ENCODE peak calls at places on chromosomes 11 and 22, in eight cellular contexts. One of them, this sample, is unnamed.

GRCh38 chr11:64863381-64864060 is 14.9 kb downstream of the EHD1 start:
- DNase-seq in A549: no peak
- DNase-seq in OCI-LY7: no peak
- DNase-seq in GM10248: no peak
- DNase-seq in colonic mucosa: no peak
- DNase-seq in ascending aorta: no peak
- DNase-seq in IMR-90: no peak
- DNase-seq in RWPE2: no peak
- DNase-seq in this sample: no peak

GRCh38 chr22:38180841-38181452 is 683 bp downstream of the PLA2G6 start:
- DNase-seq in A549: no peak
- DNase-seq in OCI-LY7: peak
- DNase-seq in GM10248: no peak
- DNase-seq in colonic mucosa: peak
- DNase-seq in ascending aorta: no peak
- DNase-seq in IMR-90: no peak
- DNase-seq in RWPE2: no peak
- DNase-seq in this sample: no peak

GRCh38 chr11:65857500-65858353 is at the start of gene CFL1:
- DNase-seq in A549: peak
- DNase-seq in OCI-LY7: peak
- DNase-seq in GM10248: peak
- DNase-seq in colonic mucosa: peak
- DNase-seq in ascending aorta: peak
- DNase-seq in IMR-90: peak
- DNase-seq in RWPE2: peak
- DNase-seq in this sample: peak

GRCh38 chr11:72921028-72921716 is 107.0 kb downstream of the ATG16L2 start:
- DNase-seq in A549: no peak
- DNase-seq in OCI-LY7: no peak
- DNase-seq in GM10248: no peak
- DNase-seq in colonic mucosa: no peak
- DNase-seq in ascending aorta: no peak
- DNase-seq in IMR-90: no peak
- DNase-seq in RWPE2: no peak
- DNase-seq in this sample: no peak

GRCh38 chr22:24146190-24146616 is 35.1 kb upstream of the SUSD2 start:
- DNase-seq in A549: peak
- DNase-seq in OCI-LY7: peak
- DNase-seq in GM10248: peak
- DNase-seq in colonic mucosa: peak
- DNase-seq in ascending aorta: no peak
- DNase-seq in IMR-90: peak
- DNase-seq in RWPE2: no peak
- DNase-seq in this sample: no peak

GRCh38 chr22:24305260-24305692 is 34.6 kb downstream of the SPECC1L start:
- DNase-seq in A549: no peak
- DNase-seq in OCI-LY7: no peak
- DNase-seq in GM10248: no peak
- DNase-seq in colonic mucosa: no peak
- DNase-seq in ascending aorta: no peak
- DNase-seq in IMR-90: peak
- DNase-seq in RWPE2: no peak
- DNase-seq in this sample: no peak

GRCh38 chr11:119506436-119506835 is 83.5 kb upstream of the THY1 start:
- DNase-seq in A549: no peak
- DNase-seq in OCI-LY7: no peak
- DNase-seq in GM10248: no peak
- DNase-seq in colonic mucosa: no peak
- DNase-seq in ascending aorta: no peak
- DNase-seq in IMR-90: no peak
- DNase-seq in RWPE2: no peak
- DNase-seq in this sample: no peak

GRCh38 chr11:30310623-30311022 is 12.3 kb upstream of the ARL14EP start:
- DNase-seq in A549: no peak
- DNase-seq in OCI-LY7: no peak
- DNase-seq in GM10248: peak
- DNase-seq in colonic mucosa: no peak
- DNase-seq in ascending aorta: no peak
- DNase-seq in IMR-90: no peak
- DNase-seq in RWPE2: no peak
- DNase-seq in this sample: no peak

GRCh38 chr11:55719608-55720160 is 53.6 kb upstream of the OR5D13 start:
- DNase-seq in A549: no peak
- DNase-seq in OCI-LY7: no peak
- DNase-seq in GM10248: no peak
- DNase-seq in colonic mucosa: no peak
- DNase-seq in ascending aorta: no peak
- DNase-seq in IMR-90: no peak
- DNase-seq in RWPE2: no peak
- DNase-seq in this sample: no peak

GRCh38 chr11:121487191-121487590 is 34.4 kb upstream of the SORL1-AS1 start:
- DNase-seq in A549: no peak
- DNase-seq in OCI-LY7: no peak
- DNase-seq in GM10248: no peak
- DNase-seq in colonic mucosa: no peak
- DNase-seq in ascending aorta: no peak
- DNase-seq in IMR-90: no peak
- DNase-seq in RWPE2: no peak
- DNase-seq in this sample: no peak

GRCh38 chr11:17563248-17563647 is 16.2 kb downstream of the OTOG start:
- DNase-seq in A549: no peak
- DNase-seq in OCI-LY7: no peak
- DNase-seq in GM10248: no peak
- DNase-seq in colonic mucosa: peak
- DNase-seq in ascending aorta: no peak
- DNase-seq in IMR-90: no peak
- DNase-seq in RWPE2: peak
- DNase-seq in this sample: no peak

GRCh38 chr11:6099577-6099976 is 7.9 kb upstream of the OR56B4 start:
- DNase-seq in A549: no peak
- DNase-seq in OCI-LY7: peak
- DNase-seq in GM10248: no peak
- DNase-seq in colonic mucosa: no peak
- DNase-seq in ascending aorta: no peak
- DNase-seq in IMR-90: no peak
- DNase-seq in RWPE2: no peak
- DNase-seq in this sample: no peak

GRCh38 chr11:6095798-6096197 is 11.7 kb upstream of the OR56B4 start:
- DNase-seq in A549: no peak
- DNase-seq in OCI-LY7: peak
- DNase-seq in GM10248: no peak
- DNase-seq in colonic mucosa: no peak
- DNase-seq in ascending aorta: no peak
- DNase-seq in IMR-90: no peak
- DNase-seq in RWPE2: no peak
- DNase-seq in this sample: no peak

DNA sequence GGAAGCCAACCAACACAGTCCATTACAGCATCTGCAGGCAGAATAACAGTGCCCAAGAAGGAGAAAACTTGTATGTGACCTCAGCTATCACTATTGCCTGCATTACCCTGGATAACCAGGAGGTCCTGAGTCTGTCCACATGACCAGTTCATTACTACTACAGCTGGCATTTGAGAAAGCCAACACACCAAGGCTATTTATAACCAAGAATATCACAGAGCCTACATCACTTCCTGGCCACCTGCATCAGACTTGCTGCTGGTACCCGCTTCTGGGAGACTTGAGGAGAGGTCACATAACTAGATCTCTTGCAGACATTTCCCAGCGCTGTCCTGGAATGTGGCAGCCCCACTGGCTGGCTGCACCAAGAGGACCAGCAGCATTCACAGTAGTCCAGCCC is 11.1 kb upstream of the OR56B4 start:
- DNase-seq in A549: no peak
- DNase-seq in OCI-LY7: peak
- DNase-seq in GM10248: no peak
- DNase-seq in colonic mucosa: no peak
- DNase-seq in ascending aorta: no peak
- DNase-seq in IMR-90: peak
- DNase-seq in RWPE2: no peak
- DNase-seq in this sample: no peak
- TF ChIP-seq CTCF in A549: no peak
- TF ChIP-seq CTCF in OCI-LY7: no peak
- TF ChIP-seq CTCF in GM10248: no peak
- TF ChIP-seq CTCF in colonic mucosa: no peak
- TF ChIP-seq CTCF in ascending aorta: no peak
- TF ChIP-seq CTCF in IMR-90: no peak
- TF ChIP-seq CTCF in RWPE2: no peak
- TF ChIP-seq CTCF in this sample: no peak

GRCh38 chr11:45181595-45182550 is 35.4 kb downstream of the PRDM11 start:
- DNase-seq in A549: no peak
- DNase-seq in OCI-LY7: no peak
- DNase-seq in GM10248: no peak
- DNase-seq in colonic mucosa: no peak
- DNase-seq in ascending aorta: no peak
- DNase-seq in IMR-90: no peak
- DNase-seq in RWPE2: no peak
- DNase-seq in this sample: no peak

GRCh38 chr11:45184640-45185039 is 38.2 kb downstream of the PRDM11 start:
- DNase-seq in A549: no peak
- DNase-seq in OCI-LY7: no peak
- DNase-seq in GM10248: no peak
- DNase-seq in colonic mucosa: no peak
- DNase-seq in ascending aorta: no peak
- DNase-seq in IMR-90: no peak
- DNase-seq in RWPE2: no peak
- DNase-seq in this sample: no peak

GRCh38 chr11:45180888-45181594 is 34.6 kb downstream of the PRDM11 start:
- DNase-seq in A549: peak
- DNase-seq in OCI-LY7: no peak
- DNase-seq in GM10248: no peak
- DNase-seq in colonic mucosa: peak
- DNase-seq in ascending aorta: no peak
- DNase-seq in IMR-90: peak
- DNase-seq in RWPE2: no peak
- DNase-seq in this sample: no peak

GRCh38 chr11:45185228-45185729 is 38.8 kb downstream of the PRDM11 start:
- DNase-seq in A549: no peak
- DNase-seq in OCI-LY7: no peak
- DNase-seq in GM10248: no peak
- DNase-seq in colonic mucosa: no peak
- DNase-seq in ascending aorta: no peak
- DNase-seq in IMR-90: no peak
- DNase-seq in RWPE2: no peak
- DNase-seq in this sample: no peak

GRCh38 chr11:45182902-45183301 is 36.5 kb downstream of the PRDM11 start:
- DNase-seq in A549: peak
- DNase-seq in OCI-LY7: peak
- DNase-seq in GM10248: no peak
- DNase-seq in colonic mucosa: no peak
- DNase-seq in ascending aorta: no peak
- DNase-seq in IMR-90: peak
- DNase-seq in RWPE2: no peak
- DNase-seq in this sample: no peak
- TF ChIP-seq CTCF in A549: peak
- TF ChIP-seq CTCF in OCI-LY7: peak
- TF ChIP-seq CTCF in GM10248: peak
- TF ChIP-seq CTCF in colonic mucosa: peak
- TF ChIP-seq CTCF in ascending aorta: peak
- TF ChIP-seq CTCF in IMR-90: peak
- TF ChIP-seq CTCF in RWPE2: peak
- TF ChIP-seq CTCF in this sample: peak

GRCh38 chr11:102792604-102793003 is 5.4 kb downstream of the MMP1 start:
- DNase-seq in A549: no peak
- DNase-seq in OCI-LY7: no peak
- DNase-seq in GM10248: no peak
- DNase-seq in colonic mucosa: no peak
- DNase-seq in ascending aorta: no peak
- DNase-seq in IMR-90: no peak
- DNase-seq in RWPE2: no peak
- DNase-seq in this sample: no peak

GRCh38 chr11:102791271-102792036 is 6.5 kb downstream of the MMP1 start:
- DNase-seq in A549: no peak
- DNase-seq in OCI-LY7: no peak
- DNase-seq in GM10248: no peak
- DNase-seq in colonic mucosa: no peak
- DNase-seq in ascending aorta: no peak
- DNase-seq in IMR-90: peak
- DNase-seq in RWPE2: no peak
- DNase-seq in this sample: no peak

GRCh38 chr11:102793677-102794290 is 4.2 kb downstream of the MMP1 start:
- DNase-seq in A549: no peak
- DNase-seq in OCI-LY7: no peak
- DNase-seq in GM10248: no peak
- DNase-seq in colonic mucosa: no peak
- DNase-seq in ascending aorta: no peak
- DNase-seq in IMR-90: no peak
- DNase-seq in RWPE2: no peak
- DNase-seq in this sample: peak

GRCh38 chr11:102798012-102798746 is at the start of gene MMP1:
- DNase-seq in A549: no peak
- DNase-seq in OCI-LY7: no peak
- DNase-seq in GM10248: no peak
- DNase-seq in colonic mucosa: no peak
- DNase-seq in ascending aorta: no peak
- DNase-seq in IMR-90: peak
- DNase-seq in RWPE2: no peak
- DNase-seq in this sample: no peak

DNA sequence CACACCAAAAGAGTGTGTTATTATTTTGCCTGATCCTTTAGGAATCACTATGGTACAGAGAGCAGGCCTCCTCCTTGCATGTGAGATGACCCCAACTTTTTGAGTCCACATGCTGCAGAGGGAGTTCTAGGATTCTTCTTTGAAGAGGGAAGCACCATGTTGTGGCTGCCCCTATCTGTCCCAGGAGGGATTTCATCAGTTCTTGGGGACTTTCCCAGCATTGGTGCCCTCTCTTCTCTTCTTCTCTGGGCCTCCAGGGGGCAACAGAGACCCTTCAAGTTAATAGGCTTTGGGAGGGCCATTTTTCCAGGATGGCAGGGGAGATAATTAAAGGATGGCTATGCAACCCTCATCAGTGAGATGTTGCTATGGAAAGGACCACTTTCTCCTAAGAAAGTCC is 3.6 kb downstream of the MMP1 start:
- DNase-seq in A549: peak
- DNase-seq in OCI-LY7: peak
- DNase-seq in GM10248: peak
- DNase-seq in colonic mucosa: no peak
- DNase-seq in ascending aorta: no peak
- DNase-seq in IMR-90: peak
- DNase-seq in RWPE2: no peak
- DNase-seq in this sample: no peak
- TF ChIP-seq CTCF in A549: peak
- TF ChIP-seq CTCF in OCI-LY7: peak
- TF ChIP-seq CTCF in GM10248: peak
- TF ChIP-seq CTCF in colonic mucosa: no peak
- TF ChIP-seq CTCF in ascending aorta: no peak
- TF ChIP-seq CTCF in IMR-90: peak
- TF ChIP-seq CTCF in RWPE2: peak
- TF ChIP-seq CTCF in this sample: peak

DNA sequence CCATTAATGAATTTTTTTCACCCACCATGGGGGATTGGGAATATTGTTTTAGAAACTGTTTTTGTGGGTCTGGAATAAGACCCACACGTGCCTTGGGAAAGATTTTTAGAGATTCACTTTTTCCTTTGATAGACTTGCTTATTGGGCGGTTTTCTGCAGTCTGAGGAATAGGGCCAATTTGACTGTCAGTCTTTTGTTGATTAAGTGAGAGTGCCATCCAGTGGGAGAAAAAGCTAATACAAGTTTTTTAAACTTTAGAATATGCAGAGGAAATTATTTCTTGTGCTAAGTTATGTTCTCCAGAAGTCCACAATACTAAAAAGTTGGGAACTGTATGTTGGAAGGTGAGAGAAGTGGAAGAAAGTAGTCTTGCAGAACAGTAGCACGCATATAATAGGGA is 56.1 kb downstream of the PRMT3 start:
- DNase-seq in A549: peak
- DNase-seq in OCI-LY7: peak
- DNase-seq in GM10248: no peak
- DNase-seq in colonic mucosa: no peak
- DNase-seq in ascending aorta: no peak
- DNase-seq in IMR-90: peak
- DNase-seq in RWPE2: no peak
- DNase-seq in this sample: no peak
- TF ChIP-seq CTCF in A549: peak
- TF ChIP-seq CTCF in OCI-LY7: peak
- TF ChIP-seq CTCF in GM10248: peak
- TF ChIP-seq CTCF in colonic mucosa: no peak
- TF ChIP-seq CTCF in ascending aorta: no peak
- TF ChIP-seq CTCF in IMR-90: peak
- TF ChIP-seq CTCF in RWPE2: peak
- TF ChIP-seq CTCF in this sample: peak